ENCODE peak calls at places on chromosomes 13 and 19, in six cellular contexts. Z is ascending aorta, T is astrocyte of the spinal cord, M is cardiac fibroblast, P is BE2C, F is suprapubic skin. G is an unnamed sample.

GRCh38 chr19:40718774-40719391 is 2.0 kb downstream of the ITPKC start:
- DNase-seq in Z (peak; percentile 77), T (peak; percentile 48), M (peak; percentile 61), P (no peak), F (peak; percentile 89), G (peak; percentile 31)

GRCh38 chr13:72004975-72005374 is 138.0 kb upstream of the DACH1 start:
- DNase-seq in Z (no peak), T (peak; percentile 63), M (peak; percentile 6), P (no peak), F (no peak), G (peak; percentile 73)

GRCh38 chr19:55094456-55095259 is 19.0 kb downstream of the EPS8L1 start:
- DNase-seq in Z (no peak), T (no peak), M (no peak), P (no peak), F (peak; percentile 48), G (no peak)

GRCh38 chr13:110412132-110412912 is 105.2 kb downstream of the COL4A2 start:
- DNase-seq in Z (peak; percentile 97), T (peak; percentile 99), M (peak; percentile 100), P (peak; percentile 77), F (peak; percentile 93), G (peak; percentile 100)

GRCh38 chr19:8423821-8424223 is 10.7 kb downstream of the MARCHF2 start:
- DNase-seq in Z (peak; percentile 98), T (peak; percentile 95), M (peak; percentile 99), P (peak; percentile 91), F (peak; percentile 96), G (peak; percentile 98)

GRCh38 chr13:37208052-37208451 is 102.6 kb upstream of the CSNK1A1L start:
- DNase-seq in Z (no peak), T (peak; percentile 27), M (no peak), P (no peak), F (no peak), G (no peak)

GRCh38 chr13:113886561-113887112 is 22.8 kb upstream of the GAS6 start:
- DNase-seq in Z (no peak), T (no peak), M (no peak), P (no peak), F (no peak), G (no peak)

GRCh38 chr13:27006519-27007161 is 165.0 kb downstream of the USP12 start:
- DNase-seq in Z (no peak), T (no peak), M (peak; percentile 45), P (peak; percentile 43), F (no peak), G (peak; percentile 40)

GRCh38 chr19:6693681-6694080 is 23.7 kb upstream of the TNFSF14 start:
- DNase-seq in Z (no peak), T (no peak), M (no peak), P (no peak), F (no peak), G (no peak)

GRCh38 chr13:41352935-41353801 is 42.1 kb downstream of the NAA16 start:
- DNase-seq in Z (no peak), T (peak; percentile 69), M (peak; percentile 69), P (no peak), F (no peak), G (peak; percentile 72)

GRCh38 chr13:23609414-23610186 is 39.4 kb downstream of the TNFRSF19 start:
- DNase-seq in Z (no peak), T (peak; percentile 86), M (peak; percentile 67), P (no peak), F (no peak), G (peak; percentile 62)

GRCh38 chr13:113002206-113002821 is 33.3 kb downstream of the MCF2L start:
- DNase-seq in Z (no peak), T (no peak), M (no peak), P (peak; percentile 76), F (no peak), G (no peak)

GRCh38 chr19:30144242-30144758 is 202.3 kb downstream of the URI1 start:
- DNase-seq in Z (no peak), T (no peak), M (no peak), P (no peak), F (no peak), G (no peak)

GRCh38 chr19:53388904-53389303 is 6.0 kb upstream of the ZNF765 start:
- DNase-seq in Z (no peak), T (no peak), M (no peak), P (no peak), F (no peak), G (no peak)

GRCh38 chr19:45976180-45976579 is 2.5 kb upstream of the NOVA2 start:
- DNase-seq in Z (no peak), T (no peak), M (peak; percentile 33), P (no peak), F (no peak), G (no peak)

DNA sequence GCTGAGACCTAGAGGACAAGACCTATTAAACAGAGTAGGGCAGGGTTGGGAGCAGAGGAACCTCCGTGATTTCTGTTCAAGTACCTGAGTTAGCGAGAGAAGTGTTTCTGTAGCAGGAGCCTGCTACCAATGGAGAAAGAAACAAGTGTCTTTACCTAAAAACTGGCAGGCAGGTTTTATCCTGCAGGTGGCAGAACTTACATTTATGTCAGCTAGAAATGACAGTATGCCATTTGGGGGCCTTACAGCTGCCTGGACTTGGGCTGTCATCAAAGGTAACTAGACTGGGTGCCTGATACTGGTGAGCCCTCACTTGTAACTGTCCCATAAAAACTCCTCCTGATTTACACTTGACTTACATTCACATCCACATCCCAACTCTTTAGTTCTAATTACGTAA is 185.3 kb upstream of the MIR17HG start:
- DNase-seq in Z (no peak), T (no peak), M (no peak), P (no peak), F (no peak), G (no peak)
- TF ChIP-seq CTCF in Z (no peak), T (no peak), M (no peak), P (peak; percentile 43), F (no peak), G (no peak)

GRCh38 chr19:48398329-48399235 is 5.1 kb downstream of the GRIN2D start:
- DNase-seq in Z (peak; percentile 80), T (peak; percentile 86), M (peak; percentile 90), P (peak; percentile 94), F (peak; percentile 87), G (peak; percentile 84)
- H3K4me3 ChIP-seq in Z (peak overlapping the region; percentile 40), T (peak overlapping the region; percentile 48), M (peak overlapping the region; percentile 52), P (peak overlapping the region; percentile 55), F (peak overlapping the region; percentile 55), G (peak overlapping the region; percentile 68)

GRCh38 chr19:884420-885211 is 8.4 kb downstream of the MED16 start:
- DNase-seq in Z (no peak), T (no peak), M (no peak), P (peak; percentile 49), F (no peak), G (no peak)

GRCh38 chr19:888615-889385 is 4.2 kb downstream of the MED16 start:
- DNase-seq in Z (no peak), T (no peak), M (no peak), P (no peak), F (no peak), G (no peak)

GRCh38 chr19:885536-886224 is 7.3 kb downstream of the MED16 start:
- DNase-seq in Z (no peak), T (no peak), M (no peak), P (no peak), F (no peak), G (no peak)

GRCh38 chr19:887599-887998 is 5.4 kb downstream of the MED16 start:
- DNase-seq in Z (no peak), T (no peak), M (no peak), P (no peak), F (no peak), G (no peak)

DNA sequence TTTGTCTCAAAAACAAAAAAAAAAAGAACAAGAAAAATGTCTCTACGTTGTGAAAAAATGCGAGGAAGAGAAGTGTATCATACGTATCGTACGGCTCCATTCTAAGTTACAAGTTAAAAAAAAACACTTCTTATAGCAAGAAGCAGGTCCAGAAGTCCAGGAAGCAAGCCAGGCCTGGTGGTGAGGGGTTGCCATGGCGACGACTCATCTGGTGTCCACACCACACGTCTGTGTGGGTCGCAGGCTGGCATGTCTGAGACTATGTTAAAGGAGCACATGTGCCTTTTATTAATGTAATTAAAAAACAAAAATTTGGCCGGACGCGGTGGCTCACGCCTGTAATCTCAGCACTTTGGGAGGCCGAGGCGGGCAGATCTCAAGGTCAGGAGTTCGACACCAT is 5.9 kb downstream of the MED16 start:
- DNase-seq in Z (no peak), T (peak; percentile 80), M (peak; percentile 63), P (peak; percentile 89), F (no peak), G (peak; percentile 86)
- TF ChIP-seq CTCF in Z (no peak), T (no peak), M (no peak), P (no peak), F (no peak), G (no peak)

GRCh38 chr19:13098291-13099072 is 4.2 kb downstream of the LYL1 start:
- DNase-seq in Z (peak; percentile 66), T (peak; percentile 67), M (peak; percentile 73), P (no peak), F (no peak), G (peak; percentile 78)
- H3K4me3 ChIP-seq in Z (peak overlapping the region; percentile 40), T (no peak overlapping the region), M (no peak overlapping the region), P (no peak overlapping the region), F (peak overlapping the region; percentile 53), G (no peak overlapping the region)

GRCh38 chr13:99959127-99959529 is 12.4 kb downstream of the ZIC5 start:
- DNase-seq in Z (no peak), T (no peak), M (no peak), P (no peak), F (no peak), G (no peak)

GRCh38 chr13:99958402-99959126 is 13.0 kb downstream of the ZIC5 start:
- DNase-seq in Z (peak; percentile 47), T (no peak), M (no peak), P (no peak), F (no peak), G (no peak)

GRCh38 chr13:99960663-99961440 is 10.7 kb downstream of the ZIC5 start:
- DNase-seq in Z (peak; percentile 43), T (no peak), M (no peak), P (no peak), F (no peak), G (no peak)

GRCh38 chr13:99961634-99962033 is 9.9 kb downstream of the ZIC5 start:
- DNase-seq in Z (peak; percentile 9), T (no peak), M (no peak), P (no peak), F (no peak), G (no peak)

GRCh38 chr13:99959538-99960230 is 11.9 kb downstream of the ZIC5 start:
- DNase-seq in Z (peak; percentile 44), T (peak; percentile 58), M (no peak), P (no peak), F (no peak), G (no peak)
- TF ChIP-seq CTCF in Z (no peak), T (peak; percentile 45), M (no peak), P (no peak), F (no peak), G (no peak)